ENCODE peak calls at places on chromosome 1, in eight cellular contexts. Y, T, D, H, G, M, L and U are unnamed samples.

GRCh38 chr1:228061411-228062084 is 21.0 kb upstream of the ARF1 start:
- DNase-seq in Y (no peak), T (no peak), D (no peak), H (no peak), G (no peak), M (peak), L (no peak), U (no peak)

GRCh38 chr1:68954841-68955240 is 458.0 kb upstream of the DEPDC1 start:
- DNase-seq in Y (no peak), T (peak), D (no peak), H (no peak), G (no peak), M (no peak), L (no peak), U (no peak)

GRCh38 chr1:240526321-240526720 is 85.6 kb downstream of the GREM2 start:
- DNase-seq in Y (no peak), T (no peak), D (no peak), H (no peak), G (no peak), M (no peak), L (peak), U (no peak)

GRCh38 chr1:33537885-33538284 is 65.4 kb downstream of the ZSCAN20 start:
- DNase-seq in Y (no peak), T (no peak), D (no peak), H (no peak), G (no peak), M (no peak), L (no peak), U (no peak)

GRCh38 chr1:43937179-43937865 is 3.7 kb downstream of the ARTN start:
- DNase-seq in Y (no peak), T (no peak), D (no peak), H (no peak), G (no peak), M (no peak), L (no peak), U (no peak)

GRCh38 chr1:198187973-198188588 is 31.3 kb downstream of the NEK7 start:
- DNase-seq in Y (no peak), T (no peak), D (no peak), H (no peak), G (no peak), M (no peak), L (no peak), U (peak)

GRCh38 chr1:64318428-64318827 is 115.0 kb downstream of the UBE2U start:
- DNase-seq in Y (no peak), T (no peak), D (no peak), H (no peak), G (no peak), M (no peak), L (no peak), U (no peak)

GRCh38 chr1:84936116-84936810 is 43.3 kb upstream of the LPAR3 start:
- DNase-seq in Y (peak), T (peak), D (no peak), H (peak), G (no peak), M (no peak), L (no peak), U (peak)

GRCh38 chr1:17192394-17193221 is 12.3 kb upstream of the PADI1 start:
- DNase-seq in Y (no peak), T (no peak), D (no peak), H (no peak), G (no peak), M (no peak), L (no peak), U (no peak)

GRCh38 chr1:36097693-36098585 is 9.2 kb downstream of the ADPRS start:
- DNase-seq in Y (no peak), T (no peak), D (peak), H (no peak), G (no peak), M (no peak), L (no peak), U (no peak)

GRCh38 chr1:192951961-192952460 is 107.1 kb downstream of the UCHL5 start:
- DNase-seq in Y (no peak), T (peak), D (no peak), H (no peak), G (no peak), M (no peak), L (no peak), U (no peak)

GRCh38 chr1:206456577-206457375 is 13.5 kb upstream of the IKBKE start:
- DNase-seq in Y (no peak), T (no peak), D (peak), H (no peak), G (no peak), M (no peak), L (no peak), U (no peak)